ENCODE peak calls at places on chromosomes 5 and 9, in nine cellular contexts. J is ovary, P is breast epithelium, A is natural killer cell, H is PC-9, K is fibroblast of pulmonary artery, I is AG04450, Q is IMR-90, S is suprapubic skin. G is an unnamed sample.

GRCh38 chr9:72896439-72896838 is 56.4 kb downstream of the ALDH1A1 start:
- DNase-seq in J (no peak), P (no peak), A (no peak), H (no peak), K (no peak), I (no peak), Q (no peak), S (no peak), G (no peak)

GRCh38 chr5:73950441-73950873 is 324.5 kb downstream of the ARHGEF28 start:
- DNase-seq in J (no peak), P (no peak), A (no peak), H (no peak), K (no peak), I (no peak), Q (peak; percentile 21), S (no peak), G (no peak)

GRCh38 chr5:120055858-120056257 is 408.2 kb upstream of the PRR16 start:
- DNase-seq in J (no peak), P (no peak), A (no peak), H (no peak), K (peak; percentile 79), I (peak; percentile 21), Q (peak; percentile 76), S (no peak), G (no peak)

GRCh38 chr5:135546014-135546413 is 10.2 kb upstream of the NEUROG1 start:
- DNase-seq in J (no peak), P (no peak), A (no peak), H (no peak), K (no peak), I (no peak), Q (no peak), S (no peak), G (no peak)

GRCh38 chr5:54455413-54456157 is at the start of gene HSPB3:
- DNase-seq in J (peak; percentile 38), P (no peak), A (no peak), H (no peak), K (peak; percentile 48), I (no peak), Q (peak; percentile 45), S (no peak), G (peak; percentile 88)

GRCh38 chr5:89204766-89205165 is 321.8 kb upstream of the MEF2C start:
- DNase-seq in J (no peak), P (no peak), A (no peak), H (no peak), K (no peak), I (no peak), Q (no peak), S (no peak), G (no peak)

GRCh38 chr9:100379862-100380261 is 27.1 kb upstream of the TEX10 start:
- DNase-seq in J (no peak), P (no peak), A (no peak), H (peak; percentile 12), K (peak; percentile 75), I (peak; percentile 4), Q (peak; percentile 77), S (no peak), G (peak; percentile 81)

GRCh38 chr9:74447451-74448193 is 49.5 kb upstream of the RORB start:
- DNase-seq in J (no peak), P (no peak), A (no peak), H (no peak), K (no peak), I (no peak), Q (no peak), S (no peak), G (no peak)

GRCh38 chr9:12988259-12988658 is 213.4 kb downstream of the LURAP1L start:
- DNase-seq in J (no peak), P (no peak), A (no peak), H (no peak), K (no peak), I (no peak), Q (no peak), S (no peak), G (no peak)

GRCh38 chr9:93911871-93912554 is 43.1 kb downstream of the BARX1 start:
- DNase-seq in J (no peak), P (no peak), A (no peak), H (no peak), K (no peak), I (no peak), Q (peak; percentile 3), S (no peak), G (no peak)

GRCh38 chr5:17316973-17317459 is 99.6 kb downstream of the BASP1 start:
- DNase-seq in J (no peak), P (no peak), A (no peak), H (peak; percentile 50), K (no peak), I (no peak), Q (peak; percentile 23), S (no peak), G (peak; percentile 29)

GRCh38 chr5:32559411-32559810 is 25.9 kb upstream of the SUB1 start:
- DNase-seq in J (no peak), P (no peak), A (no peak), H (no peak), K (no peak), I (no peak), Q (no peak), S (no peak), G (no peak)

GRCh38 chr5:161414037-161414436 is 132.5 kb downstream of the GABRB2 start:
- DNase-seq in J (no peak), P (no peak), A (no peak), H (no peak), K (no peak), I (no peak), Q (no peak), S (no peak), G (no peak)

DNA sequence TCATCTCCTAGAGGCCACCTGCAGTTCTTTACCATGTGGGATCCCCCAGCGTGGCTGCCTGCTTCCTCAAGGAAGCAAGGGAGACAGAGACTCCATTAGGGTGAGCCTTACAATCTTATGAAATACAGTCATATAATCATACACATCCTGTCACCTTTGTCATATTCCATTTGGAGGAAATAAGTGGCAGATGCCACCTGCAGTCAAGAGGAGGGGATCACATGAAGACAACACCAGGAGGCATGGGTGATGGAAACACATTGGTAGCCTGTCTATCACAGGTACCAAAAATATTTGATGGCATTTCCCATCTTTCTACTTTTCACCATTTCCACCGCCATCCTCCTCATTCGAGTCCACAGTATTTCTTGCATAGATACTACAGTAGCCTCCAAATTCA is 15.3 kb upstream of the ERAP1 start:
- DNase-seq in J (no peak), P (no peak), A (no peak), H (no peak), K (no peak), I (no peak), Q (no peak), S (no peak), G (no peak)
- TF ChIP-seq CTCF in J (no peak), P (no peak), A (no peak), H (no peak), K (no peak), I (no peak), Q (no peak), S (no peak), G (peak; percentile 4)

GRCh38 chr9:89969881-89970639 is 365.2 kb downstream of the GADD45G start:
- DNase-seq in J (no peak), P (no peak), A (no peak), H (no peak), K (no peak), I (no peak), Q (no peak), S (no peak), G (no peak)

GRCh38 chr9:89969156-89969566 is 364.3 kb downstream of the GADD45G start:
- DNase-seq in J (no peak), P (no peak), A (no peak), H (no peak), K (no peak), I (no peak), Q (peak; percentile 1), S (no peak), G (peak; percentile 25)

GRCh38 chr9:89967527-89967926 is 362.7 kb downstream of the GADD45G start:
- DNase-seq in J (no peak), P (no peak), A (no peak), H (no peak), K (no peak), I (no peak), Q (no peak), S (no peak), G (no peak)

GRCh38 chr9:89974582-89974981 is 369.8 kb downstream of the GADD45G start:
- DNase-seq in J (no peak), P (no peak), A (no peak), H (no peak), K (no peak), I (no peak), Q (no peak), S (no peak), G (no peak)

DNA sequence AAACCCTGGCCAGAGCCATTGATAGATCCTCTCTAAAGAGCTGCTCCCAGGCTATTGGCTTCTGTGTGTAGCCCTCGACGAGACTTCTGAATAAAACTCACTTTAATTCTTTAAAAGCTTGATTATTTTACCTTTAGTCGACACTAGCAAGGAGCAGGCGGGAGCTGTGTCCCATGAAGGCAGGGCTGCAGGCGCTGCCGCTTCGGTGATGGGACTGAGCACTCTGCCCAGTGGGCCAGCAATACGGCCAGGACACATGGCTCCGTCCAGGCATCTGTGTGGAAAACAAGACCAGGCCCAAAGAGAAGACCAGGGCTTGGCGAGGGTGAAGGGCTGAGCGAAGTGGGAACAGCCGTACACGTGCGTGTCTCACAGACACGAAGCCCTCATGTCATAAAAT is 365.9 kb downstream of the GADD45G start:
- DNase-seq in J (no peak), P (no peak), A (no peak), H (no peak), K (no peak), I (no peak), Q (no peak), S (no peak), G (no peak)
- TF ChIP-seq CTCF in J (no peak), P (no peak), A (no peak), H (no peak), K (no peak), I (no peak), Q (no peak), S (no peak), G (no peak)

DNA sequence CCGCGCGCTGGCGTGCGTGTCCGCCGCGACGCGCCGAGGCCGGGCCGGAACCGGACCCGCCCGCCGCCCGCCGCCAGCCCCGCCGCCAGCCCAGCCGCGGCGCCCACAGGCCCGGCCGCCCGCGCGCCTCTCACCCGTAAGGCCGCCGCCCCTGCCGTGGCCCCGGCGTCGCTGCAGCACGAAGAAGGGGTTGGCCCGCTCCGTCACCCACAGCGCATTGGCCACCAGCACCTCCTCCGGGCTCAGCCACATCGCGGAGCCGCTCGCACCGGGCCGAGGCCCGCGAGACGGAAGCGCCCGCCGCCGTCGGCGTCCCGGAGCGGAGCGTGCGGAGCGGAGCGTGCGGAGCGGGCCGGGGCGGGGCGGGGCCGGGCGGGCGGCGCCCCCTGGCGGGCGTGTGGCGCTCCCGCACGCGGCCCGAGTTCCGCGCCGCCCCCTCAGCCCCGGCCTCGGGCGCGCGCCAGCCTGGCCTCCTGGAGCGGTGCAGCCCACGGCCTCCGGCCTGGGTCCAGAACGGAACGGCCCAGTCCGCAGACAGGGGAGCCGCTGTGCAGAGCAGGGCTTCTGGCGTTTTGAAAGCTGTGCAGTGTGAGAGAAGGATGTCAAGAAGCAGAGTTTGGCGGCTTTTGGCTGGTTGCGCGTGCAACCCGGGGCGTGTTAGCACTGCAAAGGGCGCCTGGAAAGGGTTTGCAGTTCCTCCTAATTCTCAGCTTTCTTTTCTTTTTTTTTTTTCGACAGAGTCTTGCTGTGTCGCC is at the start of gene TBC1D9B:
- DNase-seq in J (peak; percentile 88), P (no peak), A (peak; percentile 68), H (peak; percentile 69), K (peak; percentile 65), I (no peak), Q (peak; percentile 45), S (no peak), G (peak; percentile 28)
- TF ChIP-seq CTCF in J (peak; percentile 41), P (peak; percentile 75), A (peak; percentile 11), H (peak; percentile 17), K (no peak), I (peak; percentile 8), Q (peak; percentile 50), S (peak; percentile 17), G (peak; percentile 52)

GRCh38 chr5:141677415-141677814 is 4.6 kb downstream of the ARAP3 start:
- DNase-seq in J (no peak), P (no peak), A (no peak), H (no peak), K (no peak), I (no peak), Q (no peak), S (no peak), G (no peak)
- TF ChIP-seq CTCF in J (no peak), P (no peak), A (no peak), H (no peak), K (peak; percentile 24), I (peak; percentile 29), Q (peak; percentile 17), S (peak; percentile 9), G (no peak)

G was measured in foreskin keratinocyte.